ENCODE peak calls at places on chromosomes 5 and 9, in eight cellular contexts. U is T-helper 1 cell; J is T47D; I is NCI-H345; S is LoVo; P is brain microvascular endothelial cell; W is choroid plexus epithelial cell; T is stimulated activated naive B cell treated with anti-CD40 and anti-IgM and Interleukin-4, amounts not matched to agents 10 μg/mL and 1 μg/mL and 100 μg/mL, for 72 hours. F is an unnamed sample.

GRCh38 chr5:3596261-3596825 is 711 bp downstream of the IRX1 start:
- DNase-seq in U (no peak), J (no peak), I (no peak), S (no peak), P (no peak), W (no peak), T (no peak), F (no peak)

GRCh38 chr5:11046160-11046559 is 285.1 kb upstream of the DAP start:
- DNase-seq in U (no peak), J (peak), I (no peak), S (no peak), P (peak), W (peak), T (no peak), F (no peak)

GRCh38 chr5:62260510-62260909 is 45.5 kb upstream of the KIF2A start:
- DNase-seq in U (no peak), J (no peak), I (no peak), S (no peak), P (no peak), W (no peak), T (no peak), F (no peak)

GRCh38 chr5:96426831-96427230 is 6.2 kb downstream of the PCSK1 start:
- DNase-seq in U (no peak), J (no peak), I (no peak), S (no peak), P (no peak), W (no peak), T (no peak), F (no peak)

GRCh38 chr9:72909428-72909827 is 43.4 kb downstream of the ALDH1A1 start:
- DNase-seq in U (no peak), J (no peak), I (no peak), S (no peak), P (no peak), W (no peak), T (no peak), F (no peak)

GRCh38 chr9:98786750-98787510 is 9.4 kb downstream of the ANKS6 start:
- DNase-seq in U (no peak), J (no peak), I (no peak), S (no peak), P (no peak), W (no peak), T (no peak), F (no peak)

GRCh38 chr5:2187687-2188086 is 305.0 kb upstream of the IRX4 start:
- DNase-seq in U (no peak), J (no peak), I (no peak), S (no peak), P (no peak), W (no peak), T (no peak), F (no peak)

GRCh38 chr5:150293091-150293941 is 3.7 kb upstream of the CAMK2A start:
- DNase-seq in U (no peak), J (no peak), I (no peak), S (no peak), P (no peak), W (no peak), T (no peak), F (no peak)

GRCh38 chr9:137772281-137772873 is 105.2 kb upstream of the CACNA1B start:
- DNase-seq in U (no peak), J (peak), I (no peak), S (no peak), P (no peak), W (peak), T (no peak), F (peak)

GRCh38 chr5:11507156-11507910 is 396.9 kb downstream of the CTNND2 start:
- DNase-seq in U (no peak), J (no peak), I (no peak), S (no peak), P (no peak), W (no peak), T (no peak), F (no peak)

GRCh38 chr9:125988479-125989050 is 241.4 kb downstream of the PBX3 start:
- DNase-seq in U (no peak), J (no peak), I (no peak), S (no peak), P (no peak), W (no peak), T (no peak), F (no peak)

GRCh38 chr5:32301891-32302290 is 10.8 kb downstream of the MTMR12 start:
- DNase-seq in U (no peak), J (no peak), I (no peak), S (no peak), P (no peak), W (no peak), T (no peak), F (no peak)

GRCh38 chr5:33271606-33272005 is 169.2 kb upstream of the TARS1 start:
- DNase-seq in U (no peak), J (no peak), I (no peak), S (no peak), P (no peak), W (no peak), T (no peak), F (peak)

GRCh38 chr9:126650830-126651341 is 37.2 kb downstream of the LMX1B start:
- DNase-seq in U (no peak), J (no peak), I (peak), S (no peak), P (no peak), W (no peak), T (no peak), F (no peak)

GRCh38 chr5:14385022-14385421 is 196.6 kb upstream of the OTULINL start:
- DNase-seq in U (no peak), J (no peak), I (no peak), S (no peak), P (no peak), W (no peak), T (no peak), F (no peak)

GRCh38 chr9:83330207-83331196 is 207.7 kb downstream of the FRMD3 start:
- DNase-seq in U (no peak), J (peak), I (no peak), S (no peak), P (no peak), W (peak), T (no peak), F (peak)

GRCh38 chr5:68053202-68053601 is 162.4 kb upstream of the PIK3R1 start:
- DNase-seq in U (no peak), J (no peak), I (no peak), S (no peak), P (no peak), W (no peak), T (no peak), F (peak)

GRCh38 chr9:96107436-96107835 is 194.5 kb downstream of the HSD17B3 start:
- DNase-seq in U (no peak), J (no peak), I (no peak), S (no peak), P (no peak), W (no peak), T (no peak), F (no peak)

GRCh38 chr9:96185518-96186156 is 116.3 kb downstream of the HSD17B3 start:
- DNase-seq in U (no peak), J (peak), I (no peak), S (no peak), P (no peak), W (no peak), T (no peak), F (no peak)

GRCh38 chr5:74069741-74070140 is 443.7 kb downstream of the ARHGEF28 start:
- DNase-seq in U (no peak), J (no peak), I (no peak), S (no peak), P (no peak), W (no peak), T (no peak), F (no peak)

F was measured in fibroblast of pulmonary artery.